ENCODE peak calls at places on chromosomes 13 and 19, in five cellular contexts. P is effector memory CD4-positive, alpha-beta T cell; I is GM12878; C is heart right ventricle; Z is K562. S is an unnamed sample. For H3K36me3, the result is how much of the 10 kb centered on the place peaks cover.

GRCh38 chr13:60976367-60976766 is 439.3 kb downstream of the PCDH20 start:
- DNase-seq in P (no peak), I (no peak), C (no peak), Z (no peak), S (no peak)

GRCh38 chr13:48096670-48097069 is 1.8 kb upstream of the MED4 start:
- DNase-seq in P (no peak), I (no peak), C (no peak), Z (no peak), S (no peak)

GRCh38 chr13:40660270-40660669 is 6.2 kb downstream of the FOXO1 start:
- DNase-seq in P (no peak), I (no peak), C (no peak), Z (no peak), S (no peak)

GRCh38 chr13:82571653-82572052 is 1310.6 kb downstream of the SLITRK1 start:
- DNase-seq in P (no peak), I (no peak), C (no peak), Z (no peak), S (no peak)

GRCh38 chr13:20573636-20574035 is 6.7 kb downstream of the IFT88 start:
- DNase-seq in P (no peak), I (no peak), C (no peak), Z (no peak), S (no peak)

GRCh38 chr13:34207334-34207733 is 389.4 kb downstream of the RFC3 start:
- DNase-seq in P (no peak), I (no peak), C (peak), Z (no peak), S (no peak)

GRCh38 chr13:40063278-40063698 is 407.8 kb downstream of the COG6 start:
- DNase-seq in P (no peak), I (no peak), C (no peak), Z (no peak), S (no peak)

GRCh38 chr13:97881556-97881955 is 71.9 kb upstream of the IPO5 start:
- DNase-seq in P (no peak), I (no peak), C (no peak), Z (no peak), S (no peak)

GRCh38 chr19:54199401-54199800 is 1.3 kb upstream of the RPS9 start:
- DNase-seq in P (no peak), I (no peak), C (no peak), Z (no peak), S (no peak)

GRCh38 chr19:16328824-16329482 is 4.3 kb downstream of the KLF2 start:
- DNase-seq in P (peak), I (no peak), C (no peak), Z (no peak), S (peak)

GRCh38 chr19:4636151-4636717 is 3.1 kb upstream of the TNFAIP8L1 start:
- DNase-seq in P (peak), I (no peak), C (peak), Z (peak), S (peak)

GRCh38 chr13:114174529-114174941 is 4.5 kb upstream of the CFAP97D2 start:
- DNase-seq in P (no peak), I (no peak), C (no peak), Z (no peak), S (no peak)

GRCh38 chr13:114079601-114080536 is 52.6 kb downstream of the RASA3 start:
- DNase-seq in P (no peak), I (no peak), C (no peak), Z (no peak), S (no peak)

GRCh38 chr13:114097893-114098688 is 34.3 kb downstream of the RASA3 start:
- DNase-seq in P (no peak), I (no peak), C (peak), Z (no peak), S (no peak)

GRCh38 chr13:31452525-31452924 is 252.8 kb downstream of the B3GLCT start:
- DNase-seq in P (no peak), I (no peak), C (no peak), Z (no peak), S (no peak)

GRCh38 chr13:53032849-53033248 is 4.2 kb downstream of the OLFM4 start:
- DNase-seq in P (no peak), I (no peak), C (no peak), Z (no peak), S (no peak)

GRCh38 chr19:41226053-41226873 is 7.2 kb downstream of the AXL start:
- DNase-seq in P (peak), I (no peak), C (peak), Z (peak), S (peak)

GRCh38 chr13:75437582-75438318 is 44.2 kb downstream of the TBC1D4 start:
- DNase-seq in P (no peak), I (no peak), C (no peak), Z (no peak), S (no peak)

GRCh38 chr19:17385878-17386611 is 8.0 kb downstream of the CCDC194 start:
- DNase-seq in P (peak), I (no peak), C (peak), Z (peak), S (peak)

GRCh38 chr13:57137631-57138030 is 3.1 kb upstream of the PRR20A start:
- DNase-seq in P (no peak), I (no peak), C (no peak), Z (no peak), S (no peak)

GRCh38 chr13:103250071-103250470 is 183.9 kb upstream of the SLC10A2 start:
- DNase-seq in P (no peak), I (no peak), C (no peak), Z (no peak), S (no peak)

GRCh38 chr13:101451641-101452040 is 834 bp upstream of the ITGBL1 start:
- DNase-seq in P (no peak), I (no peak), C (no peak), Z (no peak), S (no peak)

GRCh38 chr13:27962128-27962841 is 6.8 kb downstream of the CDX2 start:
- DNase-seq in P (no peak), I (no peak), C (no peak), Z (no peak), S (no peak)

GRCh38 chr19:13163609-13164364 is 13.6 kb downstream of the IER2 start:
- DNase-seq in P (no peak), I (no peak), C (peak), Z (peak), S (peak)

GRCh38 chr13:111908391-111908790 is 158.6 kb upstream of the SOX1 start:
- DNase-seq in P (no peak), I (no peak), C (no peak), Z (no peak), S (no peak)

GRCh38 chr13:100274942-100275506 is 186.1 kb downstream of the PCCA start:
- DNase-seq in P (no peak), I (no peak), C (no peak), Z (peak), S (no peak)

GRCh38 chr19:5090780-5091575 is 122.1 kb downstream of the KDM4B start:
- DNase-seq in P (no peak), I (no peak), C (peak), Z (peak), S (no peak)

GRCh38 chr19:54882758-54883157 is 8.7 kb downstream of the FCAR start:
- DNase-seq in P (no peak), I (peak), C (no peak), Z (no peak), S (no peak)

GRCh38 chr13:102999498-102999897 is 66.7 kb downstream of the SLC10A2 start:
- DNase-seq in P (no peak), I (no peak), C (no peak), Z (no peak), S (no peak)

GRCh38 chr19:5093953-5094718 is 125.2 kb downstream of the KDM4B start:
- DNase-seq in P (no peak), I (no peak), C (no peak), Z (peak), S (no peak)

GRCh38 chr19:23116802-23117571 is at the start of gene ZNF730:
- DNase-seq in P (no peak), I (peak), C (peak), Z (peak), S (no peak)

GRCh38 chr13:73849292-73849691 is 284.9 kb downstream of the KLF12 start:
- DNase-seq in P (no peak), I (no peak), C (no peak), Z (no peak), S (peak)

DNA sequence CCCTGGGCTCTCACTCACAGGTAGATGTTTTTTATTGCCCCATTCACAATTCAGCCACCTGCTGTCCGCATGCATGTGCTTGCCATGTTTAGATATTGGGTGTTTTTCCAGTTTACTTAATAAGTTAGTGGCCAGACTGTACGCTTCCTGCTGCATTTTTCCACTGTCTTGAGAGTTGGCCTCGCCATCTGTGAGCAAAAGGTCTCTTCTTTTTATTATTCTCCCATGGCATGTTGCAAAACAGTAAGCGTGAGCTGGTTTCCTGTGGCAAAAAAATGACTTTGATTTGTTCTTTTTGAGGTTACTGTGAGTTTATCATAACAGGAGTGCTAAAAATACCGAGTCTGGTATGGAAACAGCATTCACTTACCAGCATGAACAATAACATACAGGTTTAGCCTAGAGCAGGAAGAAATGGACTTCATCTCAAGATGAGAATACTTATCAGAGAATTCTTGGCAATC is 46.0 kb downstream of the SAE1 start:
- DNase-seq in P (no peak), I (no peak), C (no peak), Z (no peak), S (no peak)
- H3K36me3 ChIP-seq in P (under half), I (under half), C (under half), Z (half or more), S (under half)

DNA sequence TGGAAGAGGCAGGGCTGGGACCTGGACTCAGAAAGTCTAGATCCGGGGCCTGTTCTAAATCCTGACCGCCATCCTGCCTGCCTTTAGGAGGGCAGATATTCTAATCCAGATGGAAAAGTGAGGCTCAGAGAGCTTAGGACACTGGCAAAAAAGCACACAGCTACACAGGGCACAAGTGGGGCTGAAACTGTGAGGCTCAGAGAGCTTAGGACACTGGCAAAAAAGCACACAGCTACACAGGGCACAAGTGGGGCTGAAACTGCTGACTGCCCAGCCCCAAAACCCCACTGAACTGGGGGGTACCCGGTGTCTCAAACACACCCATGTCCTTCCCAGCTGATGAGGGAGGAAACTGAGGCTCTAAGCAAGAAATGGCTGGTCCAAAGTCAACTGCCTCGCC is 2.0 kb downstream of the AKT1S1 start:
- DNase-seq in P (no peak), I (no peak), C (no peak), Z (no peak), S (no peak)
- H3K4me3 ChIP-seq in P (no peak), I (peak), C (peak), Z (peak), S (no peak)

GRCh38 chr19:39913682-39914333 is 20.6 kb downstream of the FCGBP start:
- DNase-seq in P (no peak), I (no peak), C (no peak), Z (no peak), S (no peak)

GRCh38 chr19:39916851-39917396 is 17.5 kb downstream of the FCGBP start:
- DNase-seq in P (no peak), I (no peak), C (no peak), Z (no peak), S (no peak)

GRCh38 chr19:39916236-39916635 is 18.2 kb downstream of the FCGBP start:
- DNase-seq in P (no peak), I (no peak), C (no peak), Z (no peak), S (no peak)

GRCh38 chr19:39915848-39916215 is 18.6 kb downstream of the FCGBP start:
- DNase-seq in P (no peak), I (no peak), C (no peak), Z (no peak), S (no peak)

DNA sequence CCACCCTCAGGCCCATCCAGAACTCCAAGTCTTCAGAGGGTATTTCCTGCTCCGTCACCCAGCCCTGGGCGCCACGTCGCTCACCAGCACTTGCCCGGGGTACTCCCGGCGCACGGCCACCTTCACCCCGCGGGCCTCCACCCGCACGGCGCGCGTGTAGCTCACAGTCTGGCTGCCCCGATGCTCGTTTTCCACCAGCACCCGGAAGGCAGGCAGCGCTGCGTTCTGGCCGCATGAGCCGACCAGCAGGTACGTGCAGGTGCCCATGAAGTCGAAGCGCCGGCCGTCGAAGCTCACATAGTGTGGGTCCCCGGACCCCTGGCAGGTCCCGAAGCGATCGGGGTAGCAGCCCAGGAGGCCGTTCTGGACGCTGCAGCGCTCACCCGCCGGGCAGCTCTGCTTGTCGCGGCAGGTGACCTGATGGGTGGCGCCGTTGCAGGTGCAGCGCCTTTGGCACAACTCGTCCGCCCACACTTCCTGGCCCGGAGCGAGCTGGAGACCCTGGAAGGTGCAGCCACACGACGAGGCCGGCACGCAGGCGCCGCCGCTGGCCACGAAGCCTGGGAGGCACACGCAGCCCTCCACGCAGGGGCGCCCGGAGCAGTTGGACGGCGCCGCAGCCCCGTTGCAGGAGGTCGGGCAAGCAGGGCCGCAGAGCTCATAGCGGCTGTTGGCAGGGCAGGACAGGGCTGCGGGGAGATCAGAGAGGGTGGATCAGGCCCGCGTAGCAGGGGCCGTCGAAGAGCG is 19.2 kb downstream of the FCGBP start:
- DNase-seq in P (no peak), I (no peak), C (no peak), Z (no peak), S (no peak)
- H3K36me3 ChIP-seq in P (under half), I (under half), C (under half), Z (under half), S (under half)

DNA sequence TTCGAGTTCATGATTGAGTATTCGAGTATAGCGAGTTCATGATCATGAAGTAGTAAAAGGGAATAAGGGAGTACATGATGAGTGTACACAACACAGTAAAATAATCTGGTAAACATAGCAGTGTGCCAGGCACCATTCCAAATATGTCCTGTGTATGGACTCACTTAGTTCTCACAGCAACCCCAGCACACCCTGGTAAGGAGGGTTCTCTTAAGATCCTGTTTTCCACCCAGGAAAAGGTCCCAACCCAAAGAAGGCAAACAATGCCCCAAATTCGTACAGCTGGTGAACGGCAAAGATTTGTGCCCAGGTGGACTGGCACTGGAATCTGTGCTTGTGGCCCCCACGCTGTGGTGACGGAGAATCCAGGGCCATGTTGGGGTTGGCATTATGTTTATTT is 21.4 kb downstream of the HPN start:
- DNase-seq in P (no peak), I (no peak), C (no peak), Z (no peak), S (no peak)
- H3K4me3 ChIP-seq in P (no peak), I (no peak), C (no peak), Z (no peak), S (no peak)

GRCh38 chr19:19909654-19910053 is 8.9 kb downstream of the ZNF93 start:
- DNase-seq in P (no peak), I (no peak), C (no peak), Z (no peak), S (no peak)
- H3K36me3 ChIP-seq in P (under half), I (under half), C (under half), Z (under half), S (under half)

GRCh38 chr19:47047272-47047930 is 1.0 kb downstream of the TMEM160 start:
- DNase-seq in P (no peak), I (no peak), C (no peak), Z (no peak), S (no peak)
- H3K4me3 ChIP-seq in P (peak), I (peak), C (peak), Z (peak), S (peak)

GRCh38 chr19:34335914-34336313 is 29.1 kb upstream of the GPI start:
- DNase-seq in P (no peak), I (no peak), C (no peak), Z (no peak), S (no peak)
- H3K36me3 ChIP-seq in P (half or more), I (under half), C (half or more), Z (half or more), S (half or more)